ENCODE peak calls at places on chromosomes 4 and X, in seven cellular contexts. T is esophagus squamous epithelium; G is CD8-positive, alpha-beta T cell; O is MM.1S; P is ovary; R is mucosa of descending colon; U is BE2C. L is an unnamed sample. For H3K4me1, the result is how much of the 10 kb centered on the place peaks cover.

GRCh38 chrX:45063319-45064095 is 137.2 kb downstream of the DIPK2B start:
- DNase-seq in R (no peak), O (no peak), U (no peak), T (no peak), P (no peak), G (no peak), L (peak)

GRCh38 chrX:35728481-35728880 is 69.7 kb upstream of the MAGEB16 start:
- DNase-seq in G (no peak), R (no peak), U (no peak), T (no peak), P (no peak), O (no peak), L (no peak)

GRCh38 chrX:56764975-56765791 is 36.1 kb downstream of the NBDY start:
- DNase-seq in O (peak), P (no peak), U (no peak), T (no peak), G (no peak), R (no peak), L (no peak)

GRCh38 chr4:173782660-173783059 is 252.6 kb upstream of the HAND2 start:
- DNase-seq in T (no peak), O (no peak), G (no peak), P (no peak), R (no peak), U (no peak), L (no peak)

GRCh38 chrX:8520791-8521190 is 56.2 kb downstream of the VCX3B start:
- DNase-seq in U (no peak), R (no peak), P (no peak), G (no peak), T (no peak), O (no peak), L (no peak)

GRCh38 chrX:119273807-119274192 is 37.7 kb downstream of the PGRMC1 start:
- DNase-seq in T (no peak), P (no peak), U (no peak), R (no peak), G (no peak), O (no peak), L (no peak)

GRCh38 chr4:5368426-5368825 is 317.1 kb downstream of the STK32B start:
- DNase-seq in T (no peak), G (no peak), U (no peak), R (no peak), O (no peak), P (no peak), L (no peak)

GRCh38 chr4:139814285-139815015 is 148.8 kb downstream of the MGST2 start:
- DNase-seq in U (peak), G (no peak), P (peak), T (no peak), R (no peak), O (no peak), L (peak)

GRCh38 chrX:14546190-14546589 is 16.9 kb downstream of the GLRA2 start:
- DNase-seq in O (no peak), G (no peak), T (no peak), R (no peak), P (no peak), U (no peak), L (no peak)

GRCh38 chr4:82899339-82899738 is 1.2 kb upstream of the THAP9 start:
- DNase-seq in G (no peak), R (no peak), O (no peak), T (no peak), P (no peak), U (no peak), L (no peak)

GRCh38 chrX:9378980-9379696 is 85.7 kb upstream of the TBL1X start:
- DNase-seq in G (no peak), U (peak), P (no peak), O (no peak), T (no peak), R (no peak), L (no peak)

GRCh38 chr4:160319221-160319867 is 1216.5 kb downstream of the RAPGEF2 start:
- DNase-seq in T (no peak), G (no peak), U (peak), R (no peak), P (no peak), O (no peak), L (no peak)

GRCh38 chr4:112889619-112890294 is 159.7 kb upstream of the ANK2 start:
- DNase-seq in P (no peak), T (no peak), O (peak), U (no peak), G (no peak), R (no peak), L (no peak)

GRCh38 chr4:156475322-156475721 is 496.3 kb downstream of the PDGFC start:
- DNase-seq in P (no peak), U (no peak), T (no peak), R (no peak), G (no peak), O (peak), L (no peak)

GRCh38 chrX:129768586-129769466 is 10.9 kb upstream of the SASH3 start:
- DNase-seq in T (no peak), P (no peak), R (no peak), U (no peak), G (no peak), O (no peak), L (no peak)
- H3K4me1 ChIP-seq in T (under half), P (under half), R (under half), U (under half), G (half or more), O (under half), L (under half)

DNA sequence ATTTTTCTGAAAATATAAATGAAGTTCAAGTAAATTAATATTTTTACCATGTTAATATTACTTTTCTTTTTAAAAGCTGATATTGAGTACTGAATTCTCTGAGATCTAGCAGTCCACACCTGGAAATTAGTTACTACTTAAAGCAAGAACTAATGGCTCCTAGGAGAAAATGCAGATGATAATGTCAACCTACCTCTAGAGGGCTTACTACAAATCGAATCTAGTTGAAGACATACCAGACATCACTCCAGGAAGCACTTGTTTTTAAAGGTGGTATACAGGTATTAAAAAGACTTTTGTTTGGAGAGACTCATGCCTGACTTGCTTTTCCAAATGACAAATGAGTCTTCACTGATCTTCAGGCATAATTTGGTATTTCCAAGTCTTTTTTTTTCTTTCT is 516.4 kb upstream of the BOD1L1 start:
- DNase-seq in P (no peak), R (no peak), G (no peak), T (no peak), U (no peak), O (peak), L (no peak)
- TF ChIP-seq CTCF in P (no peak), R (no peak), G (no peak), T (no peak), U (no peak), O (peak), L (no peak)

DNA sequence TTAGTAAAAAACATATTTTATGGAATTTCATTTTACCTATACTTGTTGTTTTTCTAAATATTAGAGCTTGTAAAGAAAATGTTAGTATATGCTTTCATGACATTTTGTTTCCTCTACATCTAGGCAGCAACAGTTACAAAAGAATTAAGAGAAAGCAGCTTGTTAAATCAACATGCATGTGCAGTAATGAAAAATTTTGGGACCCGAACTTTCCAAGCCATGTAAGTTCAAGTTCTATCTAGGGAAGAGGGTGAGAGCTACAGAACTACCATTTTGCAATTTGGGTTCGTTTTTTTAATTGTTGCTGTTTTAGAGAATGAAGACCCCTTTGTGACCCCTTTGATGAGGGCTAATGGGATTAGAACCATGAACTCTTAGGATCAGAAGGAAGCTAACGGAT is 7.2 kb downstream of the AFP start:
- DNase-seq in P (no peak), R (no peak), T (no peak), U (no peak), G (no peak), O (no peak), L (no peak)
- H3K4me1 ChIP-seq in P (under half), R (under half), T (under half), U (under half), G (under half), O (under half), L (under half)

DNA sequence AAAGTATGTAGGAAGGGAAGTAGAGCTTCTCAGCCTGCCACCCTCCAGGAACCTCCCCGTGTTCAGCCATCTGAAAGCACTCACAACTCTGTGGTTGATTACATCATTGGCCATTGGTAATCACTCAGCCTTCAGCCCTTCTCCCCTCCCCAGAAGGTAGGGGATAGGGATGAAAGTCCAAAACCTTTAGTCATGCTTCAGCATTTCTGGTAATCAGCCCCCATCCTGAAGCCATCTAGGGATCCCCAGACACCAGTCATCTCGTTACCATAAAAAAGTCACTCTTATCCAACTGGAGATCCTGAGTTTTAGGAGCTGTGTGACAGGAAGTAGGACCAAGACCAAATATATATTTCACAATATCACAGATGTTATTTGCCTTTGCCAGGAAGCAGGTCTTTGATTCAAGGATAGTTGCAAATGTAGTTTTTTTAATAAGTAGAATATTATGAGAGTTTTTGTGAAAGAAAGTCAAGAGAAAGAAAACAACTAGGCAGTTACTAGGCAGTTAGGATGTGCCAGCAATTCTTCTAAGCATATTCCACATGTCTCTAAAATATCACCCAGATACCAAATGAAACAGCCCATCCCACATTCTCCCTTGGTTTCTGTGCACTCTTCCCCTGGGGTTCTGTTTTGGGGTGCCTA is 364.5 kb upstream of the NOCT start:
- DNase-seq in P (no peak), T (no peak), O (no peak), R (no peak), U (no peak), G (no peak), L (peak)
- TF ChIP-seq CTCF in P (no peak), T (no peak), O (no peak), R (no peak), U (no peak), G (no peak), L (no peak)